ENCODE peak calls at places on chromosomes 12 and 14, in six cellular contexts. N, L, O, P, V and A are unnamed samples.

GRCh38 chr14:45201908-45202307 is 51.1 kb downstream of the MIS18BP1 start:
- DNase-seq in V (peak), L (peak), N (no peak), O (peak), P (peak), A (no peak)

GRCh38 chr12:66741919-66742318 is 63.0 kb upstream of the GRIP1 start:
- DNase-seq in V (no peak), N (no peak), P (no peak), O (no peak), L (no peak), A (no peak)

GRCh38 chr12:53659011-53659551 is 16.8 kb downstream of the ATP5MC2 start:
- DNase-seq in L (peak), P (peak), N (peak), O (peak), V (no peak), A (peak)

GRCh38 chr14:101579372-101580080 is 18.2 kb downstream of the DIO3 start:
- DNase-seq in N (no peak), O (no peak), L (no peak), P (no peak), V (no peak), A (no peak)

GRCh38 chr12:123126294-123127144 is 24.4 kb downstream of the PITPNM2 start:
- DNase-seq in N (no peak), V (no peak), O (peak), L (peak), P (no peak), A (no peak)

GRCh38 chr12:96447256-96447655 is 42.1 kb upstream of the CFAP54 start:
- DNase-seq in L (no peak), N (no peak), P (no peak), O (no peak), V (no peak), A (no peak)

GRCh38 chr12:106130474-106131113 is 8.2 kb downstream of the NUAK1 start:
- DNase-seq in L (peak), O (no peak), V (no peak), P (no peak), N (no peak), A (no peak)

GRCh38 chr12:57236925-57237652 is 7.6 kb downstream of the SHMT2 start:
- DNase-seq in L (peak), V (no peak), O (no peak), N (no peak), P (no peak), A (no peak)